ENCODE peak calls at places on chromosomes 2 and 18, in five cellular contexts. I is heart right ventricle, E is aorta, O is mesenchymal stem cell, L is ovary. Q is an unnamed sample.

GRCh38 chr2:241463276-241464135 is 44.9 kb downstream of the STK25 start:
- DNase-seq in I (no peak), E (no peak), O (no peak), L (no peak), Q (no peak)

GRCh38 chr2:119837759-119838158 is 78.0 kb downstream of the PTPN4 start:
- DNase-seq in I (no peak), E (no peak), O (no peak), L (no peak), Q (no peak)

GRCh38 chr2:66433945-66434678 is 813 bp upstream of the MEIS1 start:
- DNase-seq in I (peak; percentile 50), E (peak; percentile 67), O (peak; percentile 92), L (peak; percentile 78), Q (peak; percentile 64)

GRCh38 chr2:127408807-127409099 is 9.5 kb upstream of the PROC start:
- DNase-seq in I (no peak), E (no peak), O (no peak), L (no peak), Q (no peak)

GRCh38 chr2:147013696-147014392 is 831.0 kb upstream of the ACVR2A start:
- DNase-seq in I (no peak), E (no peak), O (no peak), L (no peak), Q (no peak)

GRCh38 chr18:28078849-28079248 is 98.1 kb downstream of the CDH2 start:
- DNase-seq in I (no peak), E (no peak), O (no peak), L (no peak), Q (no peak)

GRCh38 chr2:27509326-27509725 is 12.7 kb downstream of the GCKR start:
- DNase-seq in I (no peak), E (no peak), O (no peak), L (no peak), Q (no peak)

GRCh38 chr18:32389868-32390267 is 80.8 kb downstream of the GAREM1 start:
- DNase-seq in I (peak; percentile 59), E (no peak), O (no peak), L (no peak), Q (no peak)

GRCh38 chr2:66445076-66445724 is 10.3 kb downstream of the MEIS1 start:
- DNase-seq in I (no peak), E (peak; percentile 57), O (peak; percentile 72), L (peak; percentile 30), Q (peak; percentile 52)

GRCh38 chr2:141554810-141555209 is 576.0 kb downstream of the LRP1B start:
- DNase-seq in I (no peak), E (no peak), O (peak; percentile 74), L (no peak), Q (no peak)

DNA sequence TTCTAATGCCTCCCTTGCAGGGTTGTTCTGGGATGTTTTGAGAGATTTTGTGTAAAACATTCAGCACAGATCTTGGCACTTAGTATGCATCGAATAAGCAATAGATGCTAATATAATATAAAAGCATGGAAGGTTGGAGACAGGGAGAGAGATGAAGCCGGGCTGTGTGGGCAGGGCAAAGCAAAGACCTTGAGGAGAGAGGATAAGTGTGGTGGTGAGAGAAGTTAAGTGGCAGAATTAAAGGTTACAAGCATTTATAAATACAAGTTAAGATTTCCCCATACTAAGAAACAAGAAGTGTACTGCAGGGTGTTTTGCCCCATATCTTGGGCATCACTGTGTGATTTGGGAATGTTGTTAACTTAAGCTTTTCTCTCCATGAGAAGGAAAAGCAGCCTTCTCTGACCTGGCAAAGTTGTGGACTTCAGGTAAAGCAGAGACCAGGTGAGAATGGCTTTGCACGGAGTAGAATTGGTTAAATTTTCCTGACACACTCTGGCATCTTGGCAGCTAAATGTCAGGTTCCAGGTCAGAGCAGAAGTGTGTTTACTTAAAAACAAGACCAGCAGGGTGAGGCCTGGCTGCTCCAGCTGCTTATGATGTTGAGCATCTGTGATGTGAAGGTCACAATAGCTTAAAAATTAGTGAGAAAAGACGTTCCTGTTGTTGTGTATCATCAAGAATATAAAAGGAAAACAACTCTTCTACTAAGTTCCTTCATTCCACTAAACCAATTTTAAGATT is 288.5 kb upstream of the HNMT start:
- DNase-seq in I (no peak), E (no peak), O (no peak), L (no peak), Q (no peak)
- H3K27ac ChIP-seq in I (no peak overlapping the region), E (no peak overlapping the region), O (no peak overlapping the region), L (no peak overlapping the region), Q (no peak overlapping the region)

GRCh38 chr2:218389333-218390150 is 7.5 kb downstream of the SLC11A1 start:
- DNase-seq in I (no peak), E (no peak), O (no peak), L (no peak), Q (no peak)
- H3K4me3 ChIP-seq in I (no peak overlapping the region), E (no peak overlapping the region), O (no peak overlapping the region), L (no peak overlapping the region), Q (no peak overlapping the region)

GRCh38 chr2:44770221-44771187 is 171.0 kb upstream of the SIX3 start:
- DNase-seq in I (no peak), E (no peak), O (no peak), L (no peak), Q (no peak)
- H3K4me1 ChIP-seq in I (no peaks in the 10 kb centered on the region), E (no peaks in the 10 kb centered on the region), O (peaks cover 6% of the 10 kb centered on the region), L (no peaks in the 10 kb centered on the region), Q (no peaks in the 10 kb centered on the region)

DNA sequence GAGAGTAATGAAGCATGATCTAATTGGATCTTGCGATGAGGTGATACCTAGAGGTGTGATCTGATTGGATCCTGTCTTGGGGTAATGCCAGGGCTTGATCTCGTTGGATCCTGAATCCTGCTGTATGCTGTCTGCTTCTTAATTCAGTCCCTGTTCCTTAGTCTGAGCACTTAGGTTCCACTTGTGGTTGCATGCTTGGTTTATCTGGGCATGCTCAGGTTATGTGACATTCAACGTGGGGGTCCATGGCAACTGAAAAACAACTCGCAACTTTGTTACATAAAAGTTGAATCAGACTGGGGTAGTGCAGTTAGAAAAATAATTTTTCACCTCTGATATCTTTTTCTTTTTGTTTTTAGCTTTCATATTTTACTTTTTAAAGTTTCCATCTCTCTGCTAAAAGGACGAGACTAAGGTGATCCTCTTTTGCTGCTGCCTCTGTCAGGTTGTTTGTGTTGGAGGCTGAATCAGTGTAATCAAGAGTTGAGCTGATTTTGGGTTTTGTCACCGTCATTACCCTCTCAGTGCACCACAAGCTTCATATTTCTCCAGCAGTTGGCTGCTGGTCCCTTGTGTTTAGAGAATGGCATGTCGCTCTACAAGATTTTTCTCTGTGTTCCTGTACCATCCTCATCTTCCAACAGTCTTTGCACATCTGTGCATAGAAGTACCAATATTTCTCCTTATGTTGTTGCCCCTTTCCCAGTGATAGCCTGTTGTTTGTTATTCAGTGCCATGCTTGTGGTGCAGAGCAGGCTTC is 67.9 kb downstream of the NCOA1 start:
- DNase-seq in I (no peak), E (no peak), O (no peak), L (no peak), Q (no peak)
- H3K27ac ChIP-seq in I (no peak overlapping the region), E (no peak overlapping the region), O (no peak overlapping the region), L (no peak overlapping the region), Q (no peak overlapping the region)

DNA sequence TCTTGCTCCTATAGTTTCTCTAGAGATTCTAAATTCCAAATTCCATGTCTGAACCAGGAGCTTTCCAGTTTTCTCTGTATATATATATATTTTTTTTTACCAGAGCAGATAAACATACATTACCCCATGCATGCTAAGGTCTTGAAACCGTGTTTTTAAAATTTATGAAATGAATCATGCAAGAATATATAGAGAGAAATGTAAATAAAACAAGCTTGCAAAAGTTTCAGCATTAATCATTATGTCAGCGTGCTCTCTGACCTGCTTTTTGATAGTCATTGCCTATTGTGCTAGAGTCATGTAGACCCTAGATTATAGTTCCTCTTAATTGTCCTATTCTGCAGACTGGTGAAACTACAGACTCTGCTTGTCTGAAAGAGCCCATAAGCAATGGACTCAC is 22.6 kb upstream of the TRIM43 start:
- DNase-seq in I (no peak), E (no peak), O (no peak), L (no peak), Q (no peak)
- H3K4me3 ChIP-seq in I (no peak overlapping the region), E (no peak overlapping the region), O (no peak overlapping the region), L (no peak overlapping the region), Q (no peak overlapping the region)

GRCh38 chr2:73075477-73076373 is 4.2 kb upstream of the SFXN5 start:
- DNase-seq in I (peak; percentile 69), E (no peak), O (no peak), L (no peak), Q (peak; percentile 81)

GRCh38 chr2:73078457-73079411 is 7.2 kb upstream of the SFXN5 start:
- DNase-seq in I (no peak), E (no peak), O (no peak), L (no peak), Q (no peak)

GRCh38 chr2:73076701-73077423 is 5.3 kb upstream of the SFXN5 start:
- DNase-seq in I (no peak), E (no peak), O (no peak), L (no peak), Q (no peak)

GRCh38 chr2:73079636-73080035 is 8.1 kb upstream of the SFXN5 start:
- DNase-seq in I (no peak), E (no peak), O (no peak), L (no peak), Q (no peak)

DNA sequence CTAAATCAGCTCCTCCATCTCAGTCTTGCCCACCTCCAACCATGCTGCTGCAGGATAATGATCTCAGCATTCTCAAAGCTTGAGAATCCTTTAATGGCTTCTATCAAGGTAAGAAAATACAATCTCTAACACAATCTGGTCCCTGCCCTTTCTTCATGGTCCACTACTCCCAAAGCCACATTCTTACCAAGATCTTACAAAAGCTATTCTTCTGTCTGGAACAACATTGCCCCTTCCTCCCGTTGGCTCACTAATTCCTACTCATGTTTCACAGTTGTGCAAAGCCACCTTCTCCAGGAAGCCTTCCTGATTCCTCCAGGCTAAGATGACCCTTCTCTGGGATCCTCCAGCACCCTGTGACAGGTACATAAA is 5.9 kb upstream of the SFXN5 start:
- DNase-seq in I (no peak), E (no peak), O (no peak), L (no peak), Q (no peak)
- H3K4me1 ChIP-seq in I (peaks cover 2% of the 10 kb centered on the region), E (no peaks in the 10 kb centered on the region), O (peaks cover 43% of the 10 kb centered on the region), L (no peaks in the 10 kb centered on the region), Q (peaks cover 15% of the 10 kb centered on the region)

DNA sequence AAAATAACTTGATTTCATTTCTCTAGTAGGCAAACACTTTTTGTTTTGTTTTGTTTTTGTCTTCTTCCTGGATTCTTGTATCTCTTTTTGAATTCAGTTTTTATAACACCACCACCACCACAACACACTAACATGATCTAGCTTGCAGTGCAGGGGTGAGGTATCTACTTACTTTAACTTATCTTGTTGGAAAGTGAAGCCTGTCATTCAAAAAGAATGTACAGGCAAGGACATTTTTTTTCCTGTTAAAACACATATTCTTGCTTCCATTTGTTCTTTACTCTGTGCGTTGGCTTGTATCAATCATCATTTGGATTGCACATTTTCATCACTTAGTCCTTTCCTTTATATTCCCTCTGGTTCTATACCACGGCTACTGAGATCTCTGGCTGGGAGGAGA is 824.2 kb downstream of the PLCL1 start:
- DNase-seq in I (no peak), E (no peak), O (no peak), L (no peak), Q (no peak)
- H3K27ac ChIP-seq in I (no peak overlapping the region), E (no peak overlapping the region), O (no peak overlapping the region), L (no peak overlapping the region), Q (no peak overlapping the region)

GRCh38 chr2:166494140-166494544 is at the start of gene SCN7A:
- DNase-seq in I (peak; percentile 88), E (peak; percentile 36), O (peak; percentile 24), L (peak; percentile 85), Q (peak; percentile 66)
- H3K4me3 ChIP-seq in I (peak within 1 kb of the TSS; percentile 60), E (no peak within 1 kb of the TSS), O (peak within 1 kb of the TSS; percentile 67), L (peak within 1 kb of the TSS; percentile 38), Q (peak within 1 kb of the TSS; percentile 40)